ENCODE peak calls at places on chromosomes 12 and 14, in seven cellular contexts. E is BE2C, M is HAP-1, S is psoas muscle, F is right atrium auricular region, Y is cardiac muscle cell, A is uterus. C is an unnamed sample.

GRCh38 chr14:20757963-20758362 is 10.2 kb upstream of the EDDM3B start:
- DNase-seq in M (peak; percentile 11), Y (peak; percentile 21), A (no peak), S (no peak), F (no peak), E (no peak), C (no peak)

GRCh38 chr12:90908465-90908864 is 46.5 kb downstream of the CCER1 start:
- DNase-seq in M (no peak), A (no peak), S (no peak), E (no peak), F (no peak), Y (no peak), C (no peak)

GRCh38 chr12:1797011-1797901 is 23.1 kb upstream of the LRTM2 start:
- DNase-seq in E (no peak), Y (no peak), F (peak; percentile 68), A (peak; percentile 47), S (peak; percentile 79), M (no peak), C (peak; percentile 81)

GRCh38 chr14:63896278-63896720 is 43.5 kb downstream of the SYNE2 start:
- DNase-seq in S (no peak), M (peak; percentile 87), A (peak; percentile 69), E (peak; percentile 42), Y (no peak), F (peak; percentile 65), C (peak; percentile 71)

GRCh38 chr12:52628111-52628507 is 9.8 kb upstream of the KRT73 start:
- DNase-seq in E (no peak), A (no peak), F (peak; percentile 30), S (no peak), M (no peak), Y (no peak), C (no peak)

GRCh38 chr14:59336078-59336477 is 129.1 kb downstream of the GPR135 start:
- DNase-seq in S (no peak), A (no peak), E (no peak), M (no peak), F (no peak), Y (no peak), C (no peak)

GRCh38 chr12:182381-182883 is 31.5 kb downstream of the SLC6A12 start:
- DNase-seq in F (no peak), A (no peak), E (peak; percentile 14), S (peak; percentile 55), M (no peak), Y (no peak), C (no peak)

GRCh38 chr14:64507376-64508156 is 3.0 kb downstream of the ZBTB1 start:
- DNase-seq in Y (no peak), F (no peak), A (no peak), S (no peak), E (no peak), M (no peak), C (no peak)

GRCh38 chr12:105409881-105410471 is 79.5 kb downstream of the C12orf75 start:
- DNase-seq in A (peak; percentile 39), S (peak; percentile 69), Y (peak; percentile 54), M (no peak), E (no peak), F (peak; percentile 72), C (no peak)

GRCh38 chr14:66206554-66206953 is 279.6 kb upstream of the CCDC196 start:
- DNase-seq in M (no peak), E (no peak), A (no peak), S (no peak), Y (no peak), F (no peak), C (no peak)

GRCh38 chr14:67817750-67818438 is 1.5 kb upstream of the ZFYVE26 start:
- DNase-seq in E (no peak), Y (no peak), M (no peak), S (no peak), A (no peak), F (no peak), C (no peak)

GRCh38 chr12:66107451-66107915 is 23.1 kb downstream of the LLPH start:
- DNase-seq in M (peak; percentile 86), E (peak; percentile 65), F (peak; percentile 61), A (peak; percentile 71), Y (peak; percentile 87), S (peak; percentile 55), C (peak; percentile 80)

GRCh38 chr12:76424941-76425340 is 76.7 kb upstream of the BBS10 start:
- DNase-seq in E (no peak), M (no peak), A (no peak), S (no peak), F (no peak), Y (no peak), C (no peak)

DNA sequence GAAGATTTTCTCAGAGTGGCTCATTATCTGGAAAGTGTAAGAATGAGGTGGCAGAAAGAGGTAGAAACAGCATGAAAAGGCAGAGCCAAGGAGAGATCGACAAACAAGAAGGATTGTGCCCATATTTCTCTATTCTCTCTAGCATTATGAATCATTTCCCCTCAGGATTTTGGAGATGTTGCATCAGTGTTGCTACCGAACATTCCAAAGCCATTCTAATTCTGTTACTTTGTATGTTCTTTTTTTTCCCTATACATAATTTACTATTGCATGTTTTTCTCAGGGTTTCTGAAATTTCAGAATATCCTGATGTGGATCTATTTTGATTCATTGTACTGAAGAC is 61.4 kb downstream of the KICS2 start:
- DNase-seq in F (no peak), M (no peak), A (no peak), E (no peak), Y (no peak), S (no peak), C (no peak)
- H3K4me3 ChIP-seq in F (no peak overlapping the region), M (no peak overlapping the region), A (no peak overlapping the region), E (no peak overlapping the region), Y (no peak overlapping the region), S (no peak overlapping the region), C (no peak overlapping the region)

GRCh38 chr14:35934499-35934898 is 108.4 kb downstream of the BRMS1L start:
- DNase-seq in A (no peak), M (no peak), E (no peak), S (no peak), F (no peak), Y (no peak), C (no peak)

GRCh38 chr14:35932136-35932535 is 106.0 kb downstream of the BRMS1L start:
- DNase-seq in Y (no peak), E (no peak), A (no peak), S (no peak), M (no peak), F (no peak), C (no peak)

GRCh38 chr14:35932659-35933159 is 106.6 kb downstream of the BRMS1L start:
- DNase-seq in S (no peak), F (no peak), Y (no peak), M (no peak), A (no peak), E (no peak), C (no peak)

GRCh38 chr14:35929171-35929570 is 103.0 kb downstream of the BRMS1L start:
- DNase-seq in F (no peak), S (no peak), A (no peak), E (no peak), M (no peak), Y (no peak), C (no peak)

DNA sequence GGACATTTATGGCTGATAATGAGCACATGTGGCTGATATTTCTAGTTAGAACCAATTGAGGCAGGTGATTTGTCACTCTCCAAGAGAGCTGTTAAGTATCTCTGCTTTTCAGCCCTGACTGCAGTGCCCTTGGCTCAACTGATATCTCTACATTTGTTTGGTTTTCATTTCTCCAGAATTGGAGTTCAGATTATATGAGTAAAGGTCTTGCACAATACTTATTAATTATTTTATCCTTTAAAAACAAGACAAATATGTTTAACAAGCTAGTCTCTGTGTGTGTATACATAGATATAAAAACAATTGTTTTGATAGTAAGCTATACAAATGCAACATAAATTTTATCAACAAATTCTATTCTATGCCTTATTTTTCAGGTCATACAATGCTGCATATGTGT is 105.2 kb downstream of the BRMS1L start:
- DNase-seq in E (no peak), A (no peak), F (no peak), S (no peak), M (no peak), Y (no peak), C (no peak)
- H3K27me3 ChIP-seq in E (peaks cover 28% of the 10 kb centered on the region), A (no peaks in the 10 kb centered on the region), F (no peaks in the 10 kb centered on the region), S (no peaks in the 10 kb centered on the region), M (no peaks in the 10 kb centered on the region), Y (peaks cover 6% of the 10 kb centered on the region), C (no peaks in the 10 kb centered on the region)

GRCh38 chr12:31321565-31322228 is 4.3 kb downstream of the SINHCAF start:
- DNase-seq in F (no peak), Y (no peak), M (no peak), A (no peak), S (no peak), E (no peak), C (no peak)
- H3K4me1 ChIP-seq in F (peaks cover 25% of the 10 kb centered on the region), Y (peaks cover 55% of the 10 kb centered on the region), M (peaks cover 60% of the 10 kb centered on the region), A (peaks cover 4% of the 10 kb centered on the region), S (no peaks in the 10 kb centered on the region), E (peaks cover 14% of the 10 kb centered on the region), C (peaks cover 4% of the 10 kb centered on the region)

GRCh38 chr12:63844391-63845341 is at the start of gene SRGAP1:
- DNase-seq in M (peak; percentile 77), F (peak; percentile 75), S (peak; percentile 81), E (peak; percentile 81), Y (peak; percentile 63), A (peak; percentile 74), C (peak; percentile 69)

GRCh38 chr12:63845726-63846125 is 1.2 kb downstream of the SRGAP1 start:
- DNase-seq in E (no peak), A (no peak), S (no peak), M (peak; percentile 63), F (no peak), Y (peak; percentile 13), C (no peak)

GRCh38 chr12:63848450-63848849 is 4.0 kb downstream of the SRGAP1 start:
- DNase-seq in M (no peak), Y (no peak), E (no peak), F (no peak), A (no peak), S (no peak), C (no peak)

GRCh38 chr12:63843613-63844390 is 698 bp upstream of the SRGAP1 start:
- DNase-seq in A (peak; percentile 94), E (peak; percentile 95), S (peak; percentile 94), F (peak; percentile 86), Y (peak; percentile 96), M (peak; percentile 92), C (peak; percentile 89)

DNA sequence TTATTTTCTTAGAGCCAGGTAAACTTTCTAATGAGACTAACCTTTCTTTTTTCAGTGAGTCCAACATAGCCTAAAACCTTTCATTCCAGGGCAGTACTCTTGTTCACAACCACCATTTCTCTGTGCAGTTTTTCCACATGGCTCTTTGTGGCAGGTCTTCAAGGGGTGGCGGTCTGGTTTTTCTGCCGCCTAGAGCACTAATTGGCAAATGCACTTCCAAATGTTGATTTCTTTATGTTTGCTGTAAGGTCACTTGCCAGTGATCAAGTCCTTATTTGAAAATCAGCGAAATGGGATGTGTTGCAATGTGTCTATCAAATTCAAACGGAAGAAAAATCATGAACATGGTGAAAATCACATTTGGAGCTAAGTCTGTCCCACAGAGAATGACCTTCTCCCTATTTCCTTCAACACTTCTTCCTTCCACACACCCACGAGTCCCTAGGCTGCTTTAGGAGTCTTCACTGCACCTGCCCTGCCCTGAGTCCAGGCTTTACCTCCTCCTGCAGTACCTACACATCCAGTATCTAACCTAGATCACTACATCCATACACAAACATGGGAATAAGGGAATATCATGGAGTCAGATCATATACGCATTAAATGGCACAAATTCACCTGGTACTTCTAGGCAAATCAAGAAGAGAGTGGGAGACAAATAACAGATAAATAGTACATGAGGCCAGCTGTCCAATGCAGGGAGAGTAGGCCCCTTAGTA is 1.9 kb downstream of the SRGAP1 start:
- DNase-seq in S (no peak), M (no peak), Y (no peak), A (no peak), F (no peak), E (peak; percentile 38), C (no peak)
- H3K4me3 ChIP-seq in S (no peak overlapping the region), M (peak overlapping the region; percentile 84), Y (no peak overlapping the region), A (peak overlapping the region; percentile 54), F (no peak overlapping the region), E (peak overlapping the region; percentile 100), C (no peak overlapping the region)